ENCODE peak calls at places on chromosomes 11 and 22, in seven cellular contexts. One of them, this sample, is unnamed.

GRCh38 chr11:7691759-7692334 is 14.4 kb downstream of the OVCH2 start:
- DNase-seq in HepG2: no peak
- DNase-seq in CD4-positive, alpha-beta memory T cell: no peak
- DNase-seq in cardiac muscle cell: peak; percentile 56
- DNase-seq in right atrium auricular region: no peak
- DNase-seq in aorta: no peak
- DNase-seq in heart right ventricle: no peak
- DNase-seq in this sample: no peak

GRCh38 chr11:118789501-118790356 is 1.2 kb downstream of the DDX6 start:
- DNase-seq in HepG2: no peak
- DNase-seq in CD4-positive, alpha-beta memory T cell: peak; percentile 61
- DNase-seq in cardiac muscle cell: peak; percentile 33
- DNase-seq in right atrium auricular region: no peak
- DNase-seq in aorta: no peak
- DNase-seq in heart right ventricle: no peak
- DNase-seq in this sample: no peak

GRCh38 chr11:134751161-134751560 is 339.1 kb upstream of the B3GAT1 start:
- DNase-seq in HepG2: no peak
- DNase-seq in CD4-positive, alpha-beta memory T cell: no peak
- DNase-seq in cardiac muscle cell: no peak
- DNase-seq in right atrium auricular region: peak; percentile 46
- DNase-seq in aorta: peak; percentile 40
- DNase-seq in heart right ventricle: no peak
- DNase-seq in this sample: no peak

GRCh38 chr11:119975561-119976152 is 162.3 kb downstream of the TRIM29 start:
- DNase-seq in HepG2: no peak
- DNase-seq in CD4-positive, alpha-beta memory T cell: no peak
- DNase-seq in cardiac muscle cell: no peak
- DNase-seq in right atrium auricular region: no peak
- DNase-seq in aorta: no peak
- DNase-seq in heart right ventricle: peak; percentile 30
- DNase-seq in this sample: peak; percentile 63

GRCh38 chr11:61670626-61671025 is 9.6 kb upstream of the DAGLA start:
- DNase-seq in HepG2: no peak
- DNase-seq in CD4-positive, alpha-beta memory T cell: no peak
- DNase-seq in cardiac muscle cell: no peak
- DNase-seq in right atrium auricular region: no peak
- DNase-seq in aorta: no peak
- DNase-seq in heart right ventricle: no peak
- DNase-seq in this sample: no peak

GRCh38 chr22:41561788-41562187 is 978 bp downstream of the CSDC2 start:
- DNase-seq in HepG2: no peak
- DNase-seq in CD4-positive, alpha-beta memory T cell: no peak
- DNase-seq in cardiac muscle cell: no peak
- DNase-seq in right atrium auricular region: no peak
- DNase-seq in aorta: no peak
- DNase-seq in heart right ventricle: peak; percentile 71
- DNase-seq in this sample: no peak

GRCh38 chr11:112722876-112723275 is 238.3 kb upstream of the NCAM1 start:
- DNase-seq in HepG2: no peak
- DNase-seq in CD4-positive, alpha-beta memory T cell: no peak
- DNase-seq in cardiac muscle cell: no peak
- DNase-seq in right atrium auricular region: peak; percentile 32
- DNase-seq in aorta: no peak
- DNase-seq in heart right ventricle: no peak
- DNase-seq in this sample: no peak

GRCh38 chr11:10538924-10539323 is 2.1 kb downstream of the RNF141 start:
- DNase-seq in HepG2: no peak
- DNase-seq in CD4-positive, alpha-beta memory T cell: no peak
- DNase-seq in cardiac muscle cell: no peak
- DNase-seq in right atrium auricular region: no peak
- DNase-seq in aorta: no peak
- DNase-seq in heart right ventricle: no peak
- DNase-seq in this sample: no peak

GRCh38 chr11:48095779-48096470 is 115.6 kb downstream of the PTPRJ start:
- DNase-seq in HepG2: no peak
- DNase-seq in CD4-positive, alpha-beta memory T cell: no peak
- DNase-seq in cardiac muscle cell: peak; percentile 28
- DNase-seq in right atrium auricular region: peak; percentile 54
- DNase-seq in aorta: no peak
- DNase-seq in heart right ventricle: no peak
- DNase-seq in this sample: peak; percentile 35

GRCh38 chr11:34595391-34595790 is 25.5 kb upstream of the EHF start:
- DNase-seq in HepG2: no peak
- DNase-seq in CD4-positive, alpha-beta memory T cell: no peak
- DNase-seq in cardiac muscle cell: no peak
- DNase-seq in right atrium auricular region: no peak
- DNase-seq in aorta: no peak
- DNase-seq in heart right ventricle: no peak
- DNase-seq in this sample: no peak

GRCh38 chr11:103920933-103921332 is 115.5 kb upstream of the DDI1 start:
- DNase-seq in HepG2: no peak
- DNase-seq in CD4-positive, alpha-beta memory T cell: no peak
- DNase-seq in cardiac muscle cell: peak; percentile 26
- DNase-seq in right atrium auricular region: no peak
- DNase-seq in aorta: no peak
- DNase-seq in heart right ventricle: no peak
- DNase-seq in this sample: no peak

GRCh38 chr11:75946531-75947530 is 131.8 kb downstream of the UVRAG start:
- DNase-seq in HepG2: no peak
- DNase-seq in CD4-positive, alpha-beta memory T cell: no peak
- DNase-seq in cardiac muscle cell: peak; percentile 83
- DNase-seq in right atrium auricular region: no peak
- DNase-seq in aorta: no peak
- DNase-seq in heart right ventricle: no peak
- DNase-seq in this sample: no peak

GRCh38 chr11:121479355-121479754 is 26.6 kb upstream of the SORL1-AS1 start:
- DNase-seq in HepG2: no peak
- DNase-seq in CD4-positive, alpha-beta memory T cell: no peak
- DNase-seq in cardiac muscle cell: no peak
- DNase-seq in right atrium auricular region: no peak
- DNase-seq in aorta: no peak
- DNase-seq in heart right ventricle: no peak
- DNase-seq in this sample: no peak

GRCh38 chr11:107898270-107898669 is 30.0 kb upstream of the RAB39A start:
- DNase-seq in HepG2: peak; percentile 20
- DNase-seq in CD4-positive, alpha-beta memory T cell: peak; percentile 9
- DNase-seq in cardiac muscle cell: peak; percentile 72
- DNase-seq in right atrium auricular region: no peak
- DNase-seq in aorta: no peak
- DNase-seq in heart right ventricle: no peak
- DNase-seq in this sample: no peak

GRCh38 chr22:46657655-46657953 is 37.4 kb downstream of the GRAMD4 start:
- DNase-seq in HepG2: no peak
- DNase-seq in CD4-positive, alpha-beta memory T cell: no peak
- DNase-seq in cardiac muscle cell: no peak
- DNase-seq in right atrium auricular region: no peak
- DNase-seq in aorta: no peak
- DNase-seq in heart right ventricle: no peak
- DNase-seq in this sample: no peak

GRCh38 chr11:75850787-75851186 is 35.8 kb downstream of the UVRAG start:
- DNase-seq in HepG2: no peak
- DNase-seq in CD4-positive, alpha-beta memory T cell: no peak
- DNase-seq in cardiac muscle cell: peak; percentile 12
- DNase-seq in right atrium auricular region: no peak
- DNase-seq in aorta: no peak
- DNase-seq in heart right ventricle: no peak
- DNase-seq in this sample: no peak

GRCh38 chr11:134014502-134014901 is 54.4 kb upstream of the JAM3 start:
- DNase-seq in HepG2: no peak
- DNase-seq in CD4-positive, alpha-beta memory T cell: no peak
- DNase-seq in cardiac muscle cell: peak; percentile 26
- DNase-seq in right atrium auricular region: no peak
- DNase-seq in aorta: no peak
- DNase-seq in heart right ventricle: peak; percentile 34
- DNase-seq in this sample: no peak

GRCh38 chr11:111422494-111423249 is 43.6 kb upstream of the POU2AF1 start:
- DNase-seq in HepG2: peak; percentile 82
- DNase-seq in CD4-positive, alpha-beta memory T cell: peak; percentile 13
- DNase-seq in cardiac muscle cell: peak; percentile 54
- DNase-seq in right atrium auricular region: no peak
- DNase-seq in aorta: peak; percentile 84
- DNase-seq in heart right ventricle: peak; percentile 45
- DNase-seq in this sample: peak; percentile 37

GRCh38 chr11:9689721-9690120 is 25.8 kb downstream of the SWAP70 start:
- DNase-seq in HepG2: no peak
- DNase-seq in CD4-positive, alpha-beta memory T cell: no peak
- DNase-seq in cardiac muscle cell: peak; percentile 30
- DNase-seq in right atrium auricular region: no peak
- DNase-seq in aorta: no peak
- DNase-seq in heart right ventricle: no peak
- DNase-seq in this sample: no peak

DNA sequence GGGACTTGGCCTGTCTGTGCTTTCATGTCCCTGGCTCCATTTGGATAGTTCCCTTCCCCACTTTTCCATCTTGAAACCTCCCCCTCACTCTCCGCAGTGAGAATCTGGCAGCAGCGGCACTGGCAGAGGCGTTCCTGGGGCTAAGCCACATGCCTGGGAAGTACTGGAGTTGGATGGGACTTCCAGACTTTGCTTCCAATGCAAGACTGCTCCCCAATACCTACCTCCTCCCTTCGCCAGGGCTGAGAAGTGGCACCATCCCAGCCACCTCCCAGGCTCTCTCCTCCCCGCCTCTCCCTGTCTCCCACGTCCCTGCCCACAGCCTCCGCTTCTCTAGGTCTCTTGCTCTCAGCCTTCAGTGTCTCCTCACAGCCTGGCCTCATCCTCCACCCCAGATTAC is 16.6 kb downstream of the TST start:
- DNase-seq in HepG2: no peak
- DNase-seq in CD4-positive, alpha-beta memory T cell: no peak
- DNase-seq in cardiac muscle cell: peak; percentile 14
- DNase-seq in right atrium auricular region: no peak
- DNase-seq in aorta: no peak
- DNase-seq in heart right ventricle: no peak
- DNase-seq in this sample: no peak
- H3K27me3 ChIP-seq in HepG2: peaks cover 39% of the 10 kb centered on the region
- H3K27me3 ChIP-seq in CD4-positive, alpha-beta memory T cell: no peaks in the 10 kb centered on the region
- H3K27me3 ChIP-seq in cardiac muscle cell: no peaks in the 10 kb centered on the region
- H3K27me3 ChIP-seq in right atrium auricular region: no peaks in the 10 kb centered on the region
- H3K27me3 ChIP-seq in aorta: no peaks in the 10 kb centered on the region
- H3K27me3 ChIP-seq in heart right ventricle: no peaks in the 10 kb centered on the region
- H3K27me3 ChIP-seq in this sample: no peaks in the 10 kb centered on the region

GRCh38 chr22:24178021-24178431 is 3.3 kb upstream of the SUSD2 start:
- DNase-seq in HepG2: no peak
- DNase-seq in CD4-positive, alpha-beta memory T cell: no peak
- DNase-seq in cardiac muscle cell: no peak
- DNase-seq in right atrium auricular region: no peak
- DNase-seq in aorta: no peak
- DNase-seq in heart right ventricle: no peak
- DNase-seq in this sample: no peak

GRCh38 chr22:24177045-24177444 is 4.2 kb upstream of the SUSD2 start:
- DNase-seq in HepG2: no peak
- DNase-seq in CD4-positive, alpha-beta memory T cell: no peak
- DNase-seq in cardiac muscle cell: no peak
- DNase-seq in right atrium auricular region: no peak
- DNase-seq in aorta: no peak
- DNase-seq in heart right ventricle: no peak
- DNase-seq in this sample: no peak

GRCh38 chr22:24176630-24177029 is 4.7 kb upstream of the SUSD2 start:
- DNase-seq in HepG2: no peak
- DNase-seq in CD4-positive, alpha-beta memory T cell: no peak
- DNase-seq in cardiac muscle cell: no peak
- DNase-seq in right atrium auricular region: peak; percentile 70
- DNase-seq in aorta: peak; percentile 89
- DNase-seq in heart right ventricle: peak; percentile 75
- DNase-seq in this sample: no peak

GRCh38 chr22:24178502-24179440 is 2.5 kb upstream of the SUSD2 start:
- DNase-seq in HepG2: no peak
- DNase-seq in CD4-positive, alpha-beta memory T cell: no peak
- DNase-seq in cardiac muscle cell: no peak
- DNase-seq in right atrium auricular region: no peak
- DNase-seq in aorta: no peak
- DNase-seq in heart right ventricle: no peak
- DNase-seq in this sample: no peak

DNA sequence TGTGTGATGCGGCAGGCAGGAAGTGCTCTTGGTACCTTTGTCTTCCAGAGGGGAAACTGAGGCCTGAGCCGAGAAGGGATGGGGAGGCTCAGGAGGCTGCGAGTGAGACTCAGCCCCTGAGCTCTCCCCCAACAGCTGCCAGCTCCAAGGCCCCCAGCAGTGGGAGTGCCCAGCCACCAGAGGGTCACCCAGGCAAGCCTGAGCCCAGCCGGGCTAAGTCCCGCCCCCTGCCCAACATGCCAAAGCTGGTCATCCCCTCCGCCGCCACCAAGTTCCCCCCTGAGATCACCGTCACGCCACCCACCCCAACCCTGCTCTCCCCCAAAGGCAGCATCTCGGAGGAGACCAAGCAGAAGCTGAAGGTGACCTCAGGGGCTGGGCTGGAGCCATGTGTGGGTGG is 3.8 kb upstream of the SUSD2 start:
- DNase-seq in HepG2: no peak
- DNase-seq in CD4-positive, alpha-beta memory T cell: no peak
- DNase-seq in cardiac muscle cell: no peak
- DNase-seq in right atrium auricular region: no peak
- DNase-seq in aorta: no peak
- DNase-seq in heart right ventricle: no peak
- DNase-seq in this sample: no peak
- H3K4me1 ChIP-seq in HepG2: peaks cover 19% of the 10 kb centered on the region
- H3K4me1 ChIP-seq in CD4-positive, alpha-beta memory T cell: no peaks in the 10 kb centered on the region
- H3K4me1 ChIP-seq in cardiac muscle cell: no peaks in the 10 kb centered on the region
- H3K4me1 ChIP-seq in right atrium auricular region: no peaks in the 10 kb centered on the region
- H3K4me1 ChIP-seq in aorta: no peaks in the 10 kb centered on the region
- H3K4me1 ChIP-seq in heart right ventricle: peaks cover 31% of the 10 kb centered on the region
- H3K4me1 ChIP-seq in this sample: no peaks in the 10 kb centered on the region

DNA sequence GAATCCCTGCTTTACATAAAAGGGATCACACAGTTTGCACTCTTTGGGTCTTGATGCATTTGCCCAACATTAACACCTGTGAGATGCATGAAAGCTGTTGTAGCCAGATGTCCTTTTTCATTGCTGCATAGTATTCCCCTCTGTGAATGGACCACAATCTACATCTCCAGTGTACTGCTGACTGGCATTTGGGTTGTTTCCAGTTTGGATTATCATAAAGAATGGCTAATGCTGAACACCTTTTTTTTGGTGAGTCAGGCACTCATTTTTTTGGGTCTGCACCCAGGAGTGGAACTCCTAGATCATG is 58.3 kb downstream of the PHF21B start:
- DNase-seq in HepG2: no peak
- DNase-seq in CD4-positive, alpha-beta memory T cell: no peak
- DNase-seq in cardiac muscle cell: no peak
- DNase-seq in right atrium auricular region: no peak
- DNase-seq in aorta: no peak
- DNase-seq in heart right ventricle: no peak
- DNase-seq in this sample: no peak
- H3K27me3 ChIP-seq in HepG2: peaks cover 63% of the 10 kb centered on the region
- H3K27me3 ChIP-seq in CD4-positive, alpha-beta memory T cell: no peaks in the 10 kb centered on the region
- H3K27me3 ChIP-seq in cardiac muscle cell: no peaks in the 10 kb centered on the region
- H3K27me3 ChIP-seq in right atrium auricular region: no peaks in the 10 kb centered on the region
- H3K27me3 ChIP-seq in aorta: no peaks in the 10 kb centered on the region
- H3K27me3 ChIP-seq in heart right ventricle: peaks cover 28% of the 10 kb centered on the region
- H3K27me3 ChIP-seq in this sample: peaks cover 4% of the 10 kb centered on the region

GRCh38 chr11:85048801-85049200 is 578.3 kb downstream of the DLG2 start:
- DNase-seq in HepG2: no peak
- DNase-seq in CD4-positive, alpha-beta memory T cell: no peak
- DNase-seq in cardiac muscle cell: no peak
- DNase-seq in right atrium auricular region: no peak
- DNase-seq in aorta: no peak
- DNase-seq in heart right ventricle: no peak
- DNase-seq in this sample: no peak
- H3K4me1 ChIP-seq in HepG2: no peaks in the 10 kb centered on the region
- H3K4me1 ChIP-seq in CD4-positive, alpha-beta memory T cell: no peaks in the 10 kb centered on the region
- H3K4me1 ChIP-seq in cardiac muscle cell: peaks cover 3% of the 10 kb centered on the region
- H3K4me1 ChIP-seq in right atrium auricular region: no peaks in the 10 kb centered on the region
- H3K4me1 ChIP-seq in aorta: no peaks in the 10 kb centered on the region
- H3K4me1 ChIP-seq in heart right ventricle: no peaks in the 10 kb centered on the region
- H3K4me1 ChIP-seq in this sample: no peaks in the 10 kb centered on the region

GRCh38 chr11:69378303-69379141 is 84.6 kb downstream of the MYEOV start:
- DNase-seq in HepG2: no peak
- DNase-seq in CD4-positive, alpha-beta memory T cell: no peak
- DNase-seq in cardiac muscle cell: no peak
- DNase-seq in right atrium auricular region: no peak
- DNase-seq in aorta: no peak
- DNase-seq in heart right ventricle: no peak
- DNase-seq in this sample: peak; percentile 11
- H3K27me3 ChIP-seq in HepG2: peaks cover 36% of the 10 kb centered on the region
- H3K27me3 ChIP-seq in CD4-positive, alpha-beta memory T cell: no peaks in the 10 kb centered on the region
- H3K27me3 ChIP-seq in cardiac muscle cell: no peaks in the 10 kb centered on the region
- H3K27me3 ChIP-seq in right atrium auricular region: no peaks in the 10 kb centered on the region
- H3K27me3 ChIP-seq in aorta: no peaks in the 10 kb centered on the region
- H3K27me3 ChIP-seq in heart right ventricle: peaks cover 6% of the 10 kb centered on the region
- H3K27me3 ChIP-seq in this sample: no peaks in the 10 kb centered on the region